ENCODE peak calls at places on chromosome 16, in five cellular contexts. E is WTC11, C is K562, Z is GM12878, N is A549. W is an unnamed sample.

GRCh38 chr16:27777527-27777926 is 227.6 kb downstream of the KATNIP start:
- DNase-seq in E (no peak), C (no peak), Z (no peak), N (no peak), W (no peak)

GRCh38 chr16:2210009-2210332 is 692 bp downstream of the BRICD5 start:
- DNase-seq in E (no peak), C (no peak), Z (no peak), N (no peak), W (no peak)

GRCh38 chr16:31128711-31129567 is 6.6 kb downstream of the PRSS8 start:
- DNase-seq in E (no peak), C (peak), Z (no peak), N (no peak), W (no peak)

GRCh38 chr16:81280393-81280792 is 34.4 kb upstream of the GAN start:
- DNase-seq in E (no peak), C (no peak), Z (no peak), N (no peak), W (no peak)

GRCh38 chr16:2009791-2010510 is at the start of gene ZNF598:
- DNase-seq in E (peak), C (peak), Z (no peak), N (peak), W (peak)

GRCh38 chr16:53980675-53981074 is 276.7 kb downstream of the FTO start:
- DNase-seq in E (no peak), C (no peak), Z (no peak), N (no peak), W (no peak)

GRCh38 chr16:21554795-21555585 is 44.4 kb upstream of the METTL9 start:
- DNase-seq in E (peak), C (peak), Z (peak), N (peak), W (peak)

GRCh38 chr16:29662729-29663019 is 373 bp upstream of the SPN start:
- DNase-seq in E (no peak), C (no peak), Z (peak), N (no peak), W (no peak)

GRCh38 chr16:56603589-56603988 is 4.8 kb upstream of the MT2A start:
- DNase-seq in E (peak), C (no peak), Z (no peak), N (peak), W (peak)

GRCh38 chr16:56451753-56452689 is 667 bp downstream of the OGFOD1 start:
- DNase-seq in E (no peak), C (peak), Z (no peak), N (peak), W (peak)

GRCh38 chr16:81523387-81524115 is 78.9 kb downstream of the CMIP start:
- DNase-seq in E (no peak), C (no peak), Z (no peak), N (peak), W (no peak)

GRCh38 chr16:53714080-53715050 is 10.4 kb downstream of the FTO start:
- DNase-seq in E (no peak), C (no peak), Z (no peak), N (no peak), W (no peak)

GRCh38 chr16:30956601-30957455 is 726 bp upstream of the SETD1A start:
- DNase-seq in E (peak), C (peak), Z (no peak), N (peak), W (peak)

GRCh38 chr16:46972429-46972970 is 974 bp downstream of the DNAJA2 start:
- DNase-seq in E (no peak), C (no peak), Z (no peak), N (peak), W (peak)

GRCh38 chr16:30110661-30111060 is 2.7 kb downstream of the GDPD3 start:
- DNase-seq in E (no peak), C (no peak), Z (no peak), N (no peak), W (no peak)

GRCh38 chr16:69762843-69763556 is 868 bp downstream of the WWP2 start:
- DNase-seq in E (no peak), C (no peak), Z (no peak), N (no peak), W (peak)

GRCh38 chr16:2874584-2875362 is 8.2 kb upstream of the FLYWCH2 start:
- DNase-seq in E (peak), C (peak), Z (peak), N (peak), W (peak)

GRCh38 chr16:81693467-81694303 is 85.4 kb upstream of the PLCG2 start:
- DNase-seq in E (no peak), C (no peak), Z (no peak), N (no peak), W (no peak)

GRCh38 chr16:50326264-50326663 is 42.5 kb downstream of the BRD7 start:
- DNase-seq in E (no peak), C (no peak), Z (no peak), N (no peak), W (no peak)

GRCh38 chr16:73369841-73370240 is 321.9 kb upstream of the ZFHX3 start:
- DNase-seq in E (no peak), C (no peak), Z (no peak), N (no peak), W (no peak)

GRCh38 chr16:73371584-73372319 is 323.8 kb upstream of the ZFHX3 start:
- DNase-seq in E (no peak), C (no peak), Z (no peak), N (no peak), W (no peak)

GRCh38 chr16:73365010-73365409 is 317.1 kb upstream of the ZFHX3 start:
- DNase-seq in E (no peak), C (no peak), Z (no peak), N (no peak), W (no peak)

GRCh38 chr16:73364413-73364812 is 316.5 kb upstream of the ZFHX3 start:
- DNase-seq in E (no peak), C (no peak), Z (no peak), N (no peak), W (no peak)

DNA sequence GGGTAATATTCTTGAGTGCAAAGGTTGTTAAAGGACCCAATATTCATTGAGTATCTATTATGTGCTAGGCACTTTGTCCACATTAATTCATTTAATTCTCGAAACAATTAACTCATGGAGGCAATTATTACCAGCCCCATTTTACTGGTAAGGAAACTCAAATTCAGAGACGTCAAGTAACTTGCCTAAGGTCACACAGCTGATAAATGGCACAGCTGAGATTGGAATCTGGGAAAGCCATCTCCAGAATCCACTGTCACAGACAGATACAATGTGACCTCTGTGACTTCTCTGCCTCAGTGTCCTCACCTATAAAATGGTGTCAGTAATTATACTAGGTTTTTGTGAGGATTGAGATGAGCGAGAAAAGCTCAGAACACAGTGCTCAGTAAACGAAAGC is 320.8 kb upstream of the ZFHX3 start:
- DNase-seq in E (no peak), C (no peak), Z (no peak), N (no peak), W (no peak)
- TF ChIP-seq ESRRA in E (no peak), C (no peak), Z (no peak), N (no peak), W (no peak)

DNA sequence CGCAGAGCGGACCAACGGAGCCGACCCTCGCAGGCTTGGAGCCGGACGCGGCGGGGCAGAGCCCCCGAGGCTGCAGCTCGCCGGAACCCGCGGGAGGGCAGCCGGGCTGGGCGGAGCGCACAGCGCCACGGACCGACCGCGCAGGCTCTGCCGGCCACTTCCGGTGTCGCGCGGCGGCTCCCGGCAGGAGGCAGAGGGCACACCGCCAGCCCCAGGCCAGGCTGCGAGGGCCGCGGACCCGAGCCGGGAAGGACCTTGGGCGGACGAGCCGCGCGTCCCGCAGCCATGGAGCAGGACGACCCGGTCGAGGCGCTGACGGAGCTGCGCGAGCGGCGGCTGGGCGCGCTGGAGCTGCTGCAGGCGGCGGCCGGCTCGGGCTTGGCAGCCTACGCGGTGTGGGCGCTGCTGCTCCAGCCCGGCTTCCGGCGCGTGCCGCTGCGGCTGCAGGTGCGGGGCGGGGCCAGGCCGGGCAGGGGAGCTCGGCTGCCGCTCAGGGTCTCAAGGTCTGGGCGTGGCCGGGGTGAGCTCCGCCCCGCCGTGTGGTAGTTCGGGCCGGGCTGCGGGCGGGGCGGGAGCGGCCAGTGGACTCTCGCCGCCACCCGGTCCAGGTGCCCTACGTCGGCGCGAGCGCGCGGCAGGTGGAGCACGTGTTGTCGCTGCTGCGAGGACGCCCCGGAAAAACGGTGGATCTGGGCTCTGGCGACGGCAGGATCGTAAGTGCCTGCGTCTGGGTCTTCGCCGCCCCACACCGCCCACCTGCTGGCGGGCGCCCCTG is at the start of gene ANTKMT:
- DNase-seq in E (peak), C (peak), Z (no peak), N (peak), W (peak)
- TF ChIP-seq ESRRA in E (peak), C (peak), Z (peak), N (no peak), W (peak)

GRCh38 chr16:15401972-15402371 is 6.4 kb downstream of the MPV17L start:
- DNase-seq in E (no peak), C (no peak), Z (no peak), N (no peak), W (no peak)

GRCh38 chr16:15399317-15399716 is 3.8 kb downstream of the MPV17L start:
- DNase-seq in E (no peak), C (no peak), Z (no peak), N (no peak), W (no peak)

GRCh38 chr16:15403392-15403995 is 7.9 kb downstream of the MPV17L start:
- DNase-seq in E (no peak), C (no peak), Z (no peak), N (no peak), W (no peak)

GRCh38 chr16:15404792-15405191 is 9.2 kb downstream of the MPV17L start:
- DNase-seq in E (no peak), C (no peak), Z (no peak), N (no peak), W (no peak)
- TF ChIP-seq ESRRA in E (no peak), C (no peak), Z (no peak), N (no peak), W (no peak)

GRCh38 chr16:11353158-11353557 is 7.9 kb downstream of the RMI2 start:
- DNase-seq in E (no peak), C (no peak), Z (no peak), N (no peak), W (no peak)

GRCh38 chr16:11355862-11356261 is 10.6 kb downstream of the RMI2 start:
- DNase-seq in E (no peak), C (no peak), Z (no peak), N (no peak), W (no peak)

GRCh38 chr16:11354407-11354732 is 9.1 kb downstream of the RMI2 start:
- DNase-seq in E (no peak), C (no peak), Z (no peak), N (no peak), W (no peak)

GRCh38 chr16:11356573-11357331 is 11.5 kb downstream of the RMI2 start:
- DNase-seq in E (peak), C (peak), Z (no peak), N (peak), W (peak)

DNA sequence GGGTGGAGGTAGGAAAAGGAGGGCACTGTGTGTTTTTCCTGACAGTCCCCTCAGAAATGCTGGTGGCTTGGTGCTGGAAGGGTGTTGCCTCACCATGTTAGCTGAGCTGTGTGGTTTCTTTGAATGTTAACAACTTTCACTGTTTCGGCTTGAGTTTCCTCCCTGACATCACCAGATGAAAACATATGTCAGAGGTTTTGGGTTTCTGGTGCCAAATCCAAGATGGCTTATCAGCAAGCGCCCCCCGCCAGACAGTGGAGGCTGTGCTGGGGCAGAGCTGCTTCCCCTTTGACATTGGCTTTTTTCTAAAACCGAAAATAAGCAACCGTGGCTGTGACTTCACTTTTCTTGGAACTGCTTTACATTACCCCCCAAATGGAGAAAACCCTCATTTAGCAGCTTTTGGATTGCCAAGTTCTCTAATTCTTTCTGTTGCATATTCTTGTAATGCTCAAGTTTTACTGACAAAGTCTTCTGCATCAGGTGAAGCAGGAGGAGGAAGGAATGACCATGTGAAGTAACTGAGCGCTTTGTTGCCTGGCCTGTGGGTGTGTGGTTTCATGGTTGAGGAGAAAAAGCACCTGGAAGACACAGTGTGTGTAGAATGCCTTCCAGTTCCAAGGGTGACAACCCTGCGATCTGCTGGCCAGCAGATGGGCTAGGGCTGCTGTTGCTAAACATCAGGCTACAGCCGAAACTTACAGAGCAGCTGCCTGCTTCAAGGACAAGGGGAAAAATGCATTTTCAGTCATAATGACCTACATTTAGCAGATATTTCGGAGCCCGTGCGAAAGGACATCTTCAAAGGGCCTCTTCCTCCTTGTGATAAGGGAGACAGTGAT is 9.7 kb downstream of the RMI2 start:
- DNase-seq in E (no peak), C (no peak), Z (peak), N (no peak), W (no peak)
- TF ChIP-seq ESRRA in E (no peak), C (no peak), Z (no peak), N (no peak), W (no peak)

DNA sequence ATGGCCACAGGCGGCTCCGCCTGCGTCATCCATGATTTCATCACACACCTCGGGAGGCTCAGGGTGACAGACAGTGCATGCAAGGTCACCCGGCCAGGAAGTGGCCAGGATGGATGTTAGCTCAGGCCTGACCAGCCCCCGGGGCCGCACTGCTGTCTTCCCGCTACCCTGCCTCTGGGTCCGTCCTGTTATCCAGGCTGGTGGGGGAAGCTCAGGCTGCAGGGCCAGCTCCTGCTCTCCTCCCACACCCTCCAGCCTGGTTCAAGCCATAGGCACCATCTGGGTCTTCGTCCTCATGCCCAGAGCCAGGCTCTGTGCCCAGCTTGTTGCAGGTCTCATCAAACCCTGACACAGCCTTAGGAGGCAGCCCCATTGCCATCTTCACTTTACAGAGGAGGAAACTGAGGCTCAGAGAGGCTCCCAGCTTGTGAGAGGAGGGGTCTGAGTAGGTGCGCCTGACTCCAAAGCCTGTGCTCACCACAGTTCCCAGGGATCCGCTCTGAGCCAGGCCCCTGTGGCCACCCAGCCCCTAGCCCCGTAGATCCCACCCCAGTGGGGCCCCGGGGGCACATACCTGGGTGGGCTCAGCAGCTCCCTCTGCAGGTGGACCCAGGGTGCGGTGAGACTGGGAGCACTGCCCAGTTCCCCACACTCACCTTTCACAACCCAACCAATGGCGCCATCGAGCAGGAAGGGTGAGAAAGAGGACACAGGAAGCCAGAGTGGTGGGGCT is 414 bp upstream of the ADGRG3 start:
- DNase-seq in E (peak), C (peak), Z (no peak), N (no peak), W (peak)
- TF ChIP-seq ESRRA in E (no peak), C (peak), Z (no peak), N (peak), W (peak)

GRCh38 chr16:19690196-19690595 is 27.8 kb downstream of the KNOP1 start:
- DNase-seq in E (no peak), C (no peak), Z (no peak), N (no peak), W (no peak)
- TF ChIP-seq ESRRA in E (no peak), C (no peak), Z (no peak), N (no peak), W (no peak)

GRCh38 chr16:4319454-4319853 is 3.6 kb downstream of the GLIS2 start:
- DNase-seq in E (no peak), C (no peak), Z (no peak), N (no peak), W (no peak)
- TF ChIP-seq ESRRA in E (no peak), C (no peak), Z (no peak), N (no peak), W (no peak)

GRCh38 chr16:88976359-88977027 is 514 bp downstream of the CBFA2T3 start:
- DNase-seq in E (no peak), C (no peak), Z (no peak), N (no peak), W (no peak)
- TF ChIP-seq ESRRA in E (no peak), C (no peak), Z (no peak), N (no peak), W (no peak)

GRCh38 chr16:66551362-66551761 is 1.0 kb upstream of the CKLF start:
- DNase-seq in E (peak), C (peak), Z (peak), N (peak), W (peak)
- TF ChIP-seq ESRRA in E (no peak), C (no peak), Z (no peak), N (no peak), W (no peak)